ENCODE peak calls at places on chromosomes 1 and 21, in eight cellular contexts. X is Peyer's patch, N is breast epithelium, Q is AG04450, I is tibial nerve, L is body of pancreas, S is HCT116, U is left ventricle myocardium inferior. H is an unnamed sample.

GRCh38 chr1:112522621-112523020 is 13.9 kb downstream of the WNT2B start:
- DNase-seq in X (no peak), N (no peak), Q (peak; percentile 86), I (no peak), L (no peak), S (no peak), U (no peak), H (no peak)

GRCh38 chr21:33246506-33246905 is 16.8 kb downstream of the IFNAR2 start:
- DNase-seq in X (no peak), N (no peak), Q (no peak), I (no peak), L (no peak), S (no peak), U (no peak), H (no peak)

GRCh38 chr1:226708967-226709396 is 30.1 kb downstream of the ITPKB start:
- DNase-seq in X (no peak), N (no peak), Q (no peak), I (no peak), L (no peak), S (no peak), U (no peak), H (no peak)

GRCh38 chr1:181483561-181484291 is 409 bp downstream of the CACNA1E start:
- DNase-seq in X (no peak), N (no peak), Q (no peak), I (no peak), L (no peak), S (no peak), U (no peak), H (no peak)

GRCh38 chr1:31764307-31765040 is at the start of gene ADGRB2:
- DNase-seq in X (no peak), N (no peak), Q (no peak), I (no peak), L (peak; percentile 27), S (no peak), U (no peak), H (no peak)

GRCh38 chr1:176880954-176881595 is 283.4 kb downstream of the ASTN1 start:
- DNase-seq in X (peak; percentile 71), N (peak; percentile 28), Q (peak; percentile 45), I (peak; percentile 38), L (peak; percentile 81), S (peak; percentile 51), U (peak; percentile 61), H (peak; percentile 68)

GRCh38 chr1:230621290-230622022 is 20.8 kb upstream of the COG2 start:
- DNase-seq in X (no peak), N (no peak), Q (no peak), I (no peak), L (no peak), S (no peak), U (no peak), H (no peak)

GRCh38 chr1:53325326-53326087 is 2.4 kb downstream of the LRP8 start:
- DNase-seq in X (no peak), N (no peak), Q (no peak), I (no peak), L (no peak), S (no peak), U (no peak), H (no peak)

GRCh38 chr1:209486861-209487260 is 96.7 kb upstream of the CAMK1G start:
- DNase-seq in X (no peak), N (no peak), Q (no peak), I (no peak), L (no peak), S (no peak), U (no peak), H (no peak)

GRCh38 chr1:180366386-180367068 is 135.8 kb downstream of the ACBD6 start:
- DNase-seq in X (no peak), N (no peak), Q (no peak), I (no peak), L (no peak), S (no peak), U (no peak), H (no peak)

GRCh38 chr21:34827445-34828235 is 158.8 kb downstream of the CLIC6 start:
- DNase-seq in X (no peak), N (no peak), Q (no peak), I (no peak), L (no peak), S (no peak), U (no peak), H (no peak)

GRCh38 chr21:39153373-39153772 is 29.9 kb downstream of the PSMG1 start:
- DNase-seq in X (no peak), N (no peak), Q (no peak), I (no peak), L (no peak), S (no peak), U (no peak), H (no peak)

GRCh38 chr1:111619635-111620411 is at the start of gene RAP1A:
- DNase-seq in X (peak; percentile 98), N (peak; percentile 88), Q (peak; percentile 68), I (peak; percentile 96), L (peak; percentile 98), S (peak; percentile 78), U (peak; percentile 97), H (peak; percentile 97)

GRCh38 chr1:6350416-6351088 is 43.0 kb downstream of the ACOT7 start:
- DNase-seq in X (no peak), N (peak; percentile 91), Q (no peak), I (no peak), L (peak; percentile 95), S (no peak), U (peak; percentile 85), H (peak; percentile 85)

GRCh38 chr1:20322825-20323612 is 32.3 kb downstream of the VWA5B1 start:
- DNase-seq in X (peak; percentile 72), N (no peak), Q (no peak), I (no peak), L (no peak), S (no peak), U (no peak), H (no peak)

GRCh38 chr1:200118779-200119505 is 91.4 kb downstream of the NR5A2 start:
- DNase-seq in X (no peak), N (no peak), Q (no peak), I (no peak), L (no peak), S (no peak), U (no peak), H (no peak)

GRCh38 chr1:1779691-1780597 is 1.7 kb upstream of the NADK start:
- DNase-seq in X (peak; percentile 91), N (peak; percentile 56), Q (no peak), I (peak; percentile 47), L (peak; percentile 54), S (no peak), U (peak; percentile 55), H (peak; percentile 56)

GRCh38 chr1:82565146-82565545 is 764.4 kb downstream of the ADGRL2 start:
- DNase-seq in X (no peak), N (peak; percentile 30), Q (no peak), I (no peak), L (peak; percentile 6), S (peak; percentile 59), U (no peak), H (no peak)

GRCh38 chr1:101040666-101041065 is 15.1 kb upstream of the DPH5 start:
- DNase-seq in X (no peak), N (no peak), Q (no peak), I (no peak), L (no peak), S (no peak), U (no peak), H (no peak)

DNA sequence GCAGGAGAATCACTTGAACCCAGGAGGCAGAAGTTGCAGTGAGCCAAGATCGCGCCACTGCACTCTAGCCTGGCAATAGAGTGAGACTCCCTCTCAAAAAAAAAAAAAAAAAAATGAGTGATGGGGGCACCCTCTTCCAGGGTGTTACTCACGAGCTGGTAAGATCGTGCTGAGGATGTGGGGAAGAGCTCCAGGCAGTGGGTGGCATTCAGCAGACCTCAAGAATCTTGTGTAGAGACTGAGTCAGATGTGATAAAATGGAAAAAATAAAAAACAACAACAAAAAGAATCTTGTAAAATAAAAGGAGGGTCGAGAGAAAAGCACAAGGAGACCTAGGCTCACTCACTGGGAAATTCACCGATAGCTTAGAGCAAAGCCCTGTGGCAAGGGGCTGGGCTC is 38.5 kb downstream of the EPHA2 start:
- DNase-seq in X (no peak), N (no peak), Q (no peak), I (no peak), L (no peak), S (no peak), U (no peak), H (no peak)
- H3K27ac ChIP-seq in X (no peak overlapping the region), N (no peak overlapping the region), Q (no peak overlapping the region), I (no peak overlapping the region), L (no peak overlapping the region), S (no peak overlapping the region), U (no peak overlapping the region), H (no peak overlapping the region)

GRCh38 chr1:68217060-68217554 is 15.2 kb downstream of the WLS start:
- DNase-seq in X (no peak), N (no peak), Q (no peak), I (no peak), L (no peak), S (no peak), U (no peak), H (no peak)
- TF ChIP-seq CTCF in X (no peak), N (no peak), Q (no peak), I (no peak), L (no peak), S (no peak), U (no peak), H (no peak)

GRCh38 chr1:29827801-29828525 is 591.6 kb downstream of the PTPRU start:
- DNase-seq in X (no peak), N (no peak), Q (no peak), I (no peak), L (no peak), S (no peak), U (no peak), H (no peak)

GRCh38 chr1:29828526-29829447 is 592.5 kb downstream of the PTPRU start:
- DNase-seq in X (no peak), N (no peak), Q (no peak), I (no peak), L (no peak), S (no peak), U (no peak), H (no peak)

GRCh38 chr1:29826646-29827045 is 590.3 kb downstream of the PTPRU start:
- DNase-seq in X (no peak), N (no peak), Q (no peak), I (no peak), L (no peak), S (no peak), U (no peak), H (no peak)

GRCh38 chr1:29825941-29826415 is 589.7 kb downstream of the PTPRU start:
- DNase-seq in X (no peak), N (no peak), Q (no peak), I (no peak), L (no peak), S (no peak), U (no peak), H (no peak)

GRCh38 chr1:29827237-29827750 is 591.0 kb downstream of the PTPRU start:
- DNase-seq in X (no peak), N (no peak), Q (no peak), I (no peak), L (no peak), S (no peak), U (no peak), H (no peak)
- H3K27ac ChIP-seq in X (no peak overlapping the region), N (no peak overlapping the region), Q (no peak overlapping the region), I (no peak overlapping the region), L (no peak overlapping the region), S (no peak overlapping the region), U (no peak overlapping the region), H (no peak overlapping the region)

DNA sequence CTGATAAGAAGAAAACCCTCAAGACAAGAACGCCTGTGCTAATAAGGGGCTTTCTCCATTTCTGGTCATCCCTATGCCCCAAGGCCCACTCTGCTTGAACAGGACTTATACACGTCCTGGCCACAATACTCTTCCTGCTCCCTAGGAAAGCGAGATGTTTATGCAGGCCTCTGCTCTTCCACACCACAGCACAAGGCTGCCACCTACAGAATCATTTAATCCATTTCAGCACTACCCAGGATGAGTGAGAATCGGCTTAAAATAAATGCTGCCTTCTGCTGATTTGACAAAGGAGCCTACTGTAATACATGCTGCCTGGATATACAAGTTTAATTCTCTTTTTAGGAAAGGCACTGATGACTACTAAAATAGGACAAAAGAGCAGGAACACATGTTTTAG is 29.4 kb downstream of the FRRS1 start:
- DNase-seq in X (no peak), N (no peak), Q (peak; percentile 39), I (no peak), L (no peak), S (peak; percentile 21), U (no peak), H (peak; percentile 21)
- TF ChIP-seq CTCF in X (no peak), N (no peak), Q (peak; percentile 72), I (peak; percentile 44), L (no peak), S (peak; percentile 19), U (peak; percentile 72), H (peak; percentile 71)